ENCODE peak calls at places on chromosomes 11 and 22, in five cellular contexts. D, G, I, V and O are unnamed samples.

GRCh38 chr11:104602643-104603042 is 295.6 kb downstream of the CASP12 start:
- DNase-seq in D (no peak), G (no peak), I (no peak), V (no peak), O (no peak)

GRCh38 chr22:41367680-41368542 is 13.8 kb upstream of the TEF start:
- DNase-seq in D (peak; percentile 48), G (peak; percentile 88), I (peak; percentile 90), V (peak; percentile 74), O (peak; percentile 54)

GRCh38 chr11:2186669-2187266 is 15.2 kb upstream of the TH start:
- DNase-seq in D (no peak), G (no peak), I (no peak), V (no peak), O (no peak)

GRCh38 chr11:131349368-131350086 is 20.9 kb upstream of the NTM start:
- DNase-seq in D (no peak), G (no peak), I (no peak), V (no peak), O (no peak)

GRCh38 chr11:12075822-12076821 is 34.3 kb upstream of the MICAL2 start:
- DNase-seq in D (no peak), G (peak; percentile 83), I (peak; percentile 85), V (no peak), O (peak; percentile 78)

GRCh38 chr11:130528301-130528651 is 79.8 kb downstream of the ADAMTS15 start:
- DNase-seq in D (no peak), G (no peak), I (no peak), V (no peak), O (no peak)

GRCh38 chr11:29271616-29272015 is 745.2 kb downstream of the KCNA4 start:
- DNase-seq in D (no peak), G (no peak), I (no peak), V (no peak), O (no peak)

GRCh38 chr11:15941206-15941770 is 415.1 kb downstream of the SOX6 start:
- DNase-seq in D (peak; percentile 21), G (no peak), I (peak; percentile 72), V (no peak), O (no peak)

GRCh38 chr11:122852071-122852831 is 14.0 kb downstream of the CRTAM start:
- DNase-seq in D (no peak), G (no peak), I (no peak), V (no peak), O (no peak)

GRCh38 chr11:11946180-11946579 is 62.2 kb downstream of the DKK3 start:
- DNase-seq in D (no peak), G (no peak), I (no peak), V (no peak), O (no peak)

GRCh38 chr11:46380340-46381045 is 976 bp upstream of the MDK start:
- DNase-seq in D (peak; percentile 68), G (peak; percentile 85), I (peak; percentile 95), V (peak; percentile 87), O (peak; percentile 74)

GRCh38 chr11:75773595-75774353 is 5.2 kb downstream of the DGAT2 start:
- DNase-seq in D (no peak), G (peak; percentile 33), I (no peak), V (no peak), O (no peak)

GRCh38 chr22:30876221-30876751 is 92.3 kb downstream of the MORC2 start:
- DNase-seq in D (peak; percentile 17), G (peak; percentile 56), I (peak; percentile 49), V (peak; percentile 19), O (no peak)

GRCh38 chr11:47408598-47409439 is 429 bp downstream of the SLC39A13 start:
- DNase-seq in D (peak; percentile 76), G (peak; percentile 85), I (no peak), V (peak; percentile 62), O (peak; percentile 56)

GRCh38 chr11:45754746-45755145 is 50.2 kb upstream of the SLC35C1 start:
- DNase-seq in D (no peak), G (no peak), I (no peak), V (no peak), O (peak; percentile 25)

GRCh38 chr11:44016129-44016528 is 31.7 kb upstream of the ACCSL start:
- DNase-seq in D (peak; percentile 82), G (peak; percentile 77), I (peak; percentile 89), V (peak; percentile 61), O (peak; percentile 80)

GRCh38 chr22:45908961-45909360 is 68.0 kb downstream of the WNT7B start:
- DNase-seq in D (no peak), G (no peak), I (no peak), V (no peak), O (no peak)

GRCh38 chr22:20227363-20227762 is 40.8 kb downstream of the RTN4R start:
- DNase-seq in D (no peak), G (no peak), I (no peak), V (no peak), O (no peak)